ENCODE peak calls at places on chromosomes 7 and 10, in seven cellular contexts. One of them, this sample, is unnamed.

GRCh38 chr7:45703373-45703821 is 129.2 kb downstream of the ADCY1 start:
- DNase-seq in NCI-H510A treated with DMSO at 0.1 percent for 48 hours: no peak
- DNase-seq in ascending aorta: peak
- DNase-seq in NCI-H1092: no peak
- DNase-seq in endothelial cell: no peak
- DNase-seq in LoVo: no peak
- DNase-seq in AG08395: no peak
- DNase-seq in this sample: no peak

GRCh38 chr10:93058139-93058538 is 2.5 kb upstream of the CYP26C1 start:
- DNase-seq in AG08395: no peak
- DNase-seq in LoVo: no peak
- DNase-seq in endothelial cell: no peak
- DNase-seq in ascending aorta: no peak
- DNase-seq in NCI-H1092: no peak
- DNase-seq in NCI-H510A treated with DMSO at 0.1 percent for 48 hours: no peak
- DNase-seq in this sample: peak

GRCh38 chr7:17069146-17069545 is 187.4 kb upstream of the AGR3 start:
- DNase-seq in NCI-H510A treated with DMSO at 0.1 percent for 48 hours: no peak
- DNase-seq in NCI-H1092: no peak
- DNase-seq in ascending aorta: no peak
- DNase-seq in endothelial cell: no peak
- DNase-seq in AG08395: no peak
- DNase-seq in LoVo: no peak
- DNase-seq in this sample: peak

GRCh38 chr10:117320050-117320665 is 55.1 kb downstream of the PDZD8 start:
- DNase-seq in endothelial cell: peak
- DNase-seq in ascending aorta: no peak
- DNase-seq in NCI-H510A treated with DMSO at 0.1 percent for 48 hours: no peak
- DNase-seq in AG08395: peak
- DNase-seq in NCI-H1092: no peak
- DNase-seq in LoVo: peak
- DNase-seq in this sample: peak

GRCh38 chr10:100022403-100022802 is 12.7 kb upstream of the DNMBP start:
- DNase-seq in ascending aorta: no peak
- DNase-seq in endothelial cell: no peak
- DNase-seq in NCI-H1092: no peak
- DNase-seq in NCI-H510A treated with DMSO at 0.1 percent for 48 hours: peak
- DNase-seq in LoVo: no peak
- DNase-seq in AG08395: no peak
- DNase-seq in this sample: no peak

GRCh38 chr7:4763091-4763793 is 12.2 kb upstream of the AP5Z1 start:
- DNase-seq in LoVo: no peak
- DNase-seq in ascending aorta: no peak
- DNase-seq in NCI-H1092: no peak
- DNase-seq in endothelial cell: no peak
- DNase-seq in AG08395: no peak
- DNase-seq in NCI-H510A treated with DMSO at 0.1 percent for 48 hours: no peak
- DNase-seq in this sample: no peak

GRCh38 chr7:135359633-135360032 is 126.0 kb downstream of the STRA8 start:
- DNase-seq in ascending aorta: no peak
- DNase-seq in AG08395: no peak
- DNase-seq in LoVo: no peak
- DNase-seq in NCI-H1092: no peak
- DNase-seq in endothelial cell: no peak
- DNase-seq in NCI-H510A treated with DMSO at 0.1 percent for 48 hours: no peak
- DNase-seq in this sample: no peak

GRCh38 chr7:901388-902154 is 25.2 kb downstream of the GET4 start:
- DNase-seq in endothelial cell: peak
- DNase-seq in NCI-H510A treated with DMSO at 0.1 percent for 48 hours: no peak
- DNase-seq in AG08395: peak
- DNase-seq in NCI-H1092: peak
- DNase-seq in ascending aorta: no peak
- DNase-seq in LoVo: peak
- DNase-seq in this sample: peak

GRCh38 chr7:116212859-116213258 is 2.5 kb downstream of the TES start:
- DNase-seq in NCI-H510A treated with DMSO at 0.1 percent for 48 hours: no peak
- DNase-seq in endothelial cell: no peak
- DNase-seq in AG08395: peak
- DNase-seq in LoVo: no peak
- DNase-seq in ascending aorta: no peak
- DNase-seq in NCI-H1092: no peak
- DNase-seq in this sample: no peak

GRCh38 chr10:121694327-121694965 is 96.2 kb upstream of the FGFR2 start:
- DNase-seq in NCI-H1092: no peak
- DNase-seq in LoVo: no peak
- DNase-seq in AG08395: no peak
- DNase-seq in ascending aorta: no peak
- DNase-seq in NCI-H510A treated with DMSO at 0.1 percent for 48 hours: no peak
- DNase-seq in endothelial cell: no peak
- DNase-seq in this sample: peak

GRCh38 chr7:105130580-105130979 is 116.6 kb downstream of the KMT2E start:
- DNase-seq in ascending aorta: no peak
- DNase-seq in endothelial cell: no peak
- DNase-seq in AG08395: no peak
- DNase-seq in NCI-H510A treated with DMSO at 0.1 percent for 48 hours: no peak
- DNase-seq in LoVo: no peak
- DNase-seq in NCI-H1092: no peak
- DNase-seq in this sample: no peak

GRCh38 chr7:121558288-121558687 is 162.2 kb upstream of the FAM3C start:
- DNase-seq in NCI-H1092: no peak
- DNase-seq in ascending aorta: no peak
- DNase-seq in endothelial cell: no peak
- DNase-seq in LoVo: no peak
- DNase-seq in NCI-H510A treated with DMSO at 0.1 percent for 48 hours: no peak
- DNase-seq in AG08395: no peak
- DNase-seq in this sample: no peak

GRCh38 chr7:44313621-44314031 is 11.8 kb downstream of the CAMK2B start:
- DNase-seq in LoVo: no peak
- DNase-seq in endothelial cell: no peak
- DNase-seq in ascending aorta: peak
- DNase-seq in NCI-H510A treated with DMSO at 0.1 percent for 48 hours: no peak
- DNase-seq in AG08395: no peak
- DNase-seq in NCI-H1092: no peak
- DNase-seq in this sample: no peak

GRCh38 chr10:11164806-11165590 is 147.3 kb downstream of the CELF2 start:
- DNase-seq in ascending aorta: peak
- DNase-seq in NCI-H1092: no peak
- DNase-seq in endothelial cell: peak
- DNase-seq in AG08395: peak
- DNase-seq in NCI-H510A treated with DMSO at 0.1 percent for 48 hours: no peak
- DNase-seq in LoVo: no peak
- DNase-seq in this sample: peak

This sample was measured in bronchial epithelial cell.